ENCODE peak calls at places on chromosome 10, in six cellular contexts. O is ovary; Z is stimulated activated CD4-positive, alpha-beta T cell treated with anti-CD3 and anti-CD28 coated beads, TNF-alpha, amount 100 ng/mL, for 1 hour; R is naive thymus-derived CD8-positive, alpha-beta T cell; S is RPMI7951; L is activated CD8-positive, alpha-beta memory T cell treated with anti-CD3 and anti-CD28 coated beads for 1 hour. K is an unnamed sample.

GRCh38 chr10:4656576-4657194 is 169.3 kb upstream of the AKR1E2 start:
- DNase-seq in O (peak), Z (peak), R (peak), S (peak), L (peak), K (no peak)

GRCh38 chr10:25701651-25702050 is 232.4 kb upstream of the MYO3A start:
- DNase-seq in O (no peak), Z (no peak), R (no peak), S (peak), L (no peak), K (no peak)

GRCh38 chr10:122164815-122165491 is 106.1 kb upstream of the BTBD16 start:
- DNase-seq in O (no peak), Z (no peak), R (no peak), S (no peak), L (no peak), K (no peak)

GRCh38 chr10:86798636-86799035 is 42.2 kb downstream of the BMPR1A start:
- DNase-seq in O (no peak), Z (no peak), R (no peak), S (peak), L (no peak), K (no peak)

GRCh38 chr10:127492607-127493250 is 56.4 kb upstream of the NPS start:
- DNase-seq in O (no peak), Z (no peak), R (no peak), S (peak), L (no peak), K (no peak)

GRCh38 chr10:58700576-58700975 is 187.9 kb downstream of the BICC1 start:
- DNase-seq in O (no peak), Z (no peak), R (no peak), S (peak), L (no peak), K (no peak)

GRCh38 chr10:70617798-70618568 is 15.4 kb upstream of the PRF1 start:
- DNase-seq in O (no peak), Z (no peak), R (no peak), S (peak), L (no peak), K (no peak)

GRCh38 chr10:94496646-94497045 is 48.9 kb upstream of the HELLS start:
- DNase-seq in O (no peak), Z (no peak), R (no peak), S (no peak), L (no peak), K (no peak)

GRCh38 chr10:15405319-15405718 is 34.2 kb upstream of the FAM171A1 start:
- DNase-seq in O (no peak), Z (no peak), R (no peak), S (no peak), L (no peak), K (no peak)

GRCh38 chr10:36182059-36182654 is 540.1 kb upstream of the FZD8 start:
- DNase-seq in O (no peak), Z (no peak), R (no peak), S (peak), L (no peak), K (no peak)

GRCh38 chr10:97080051-97080776 is 105.5 kb downstream of the SLIT1 start:
- DNase-seq in O (no peak), Z (no peak), R (no peak), S (no peak), L (no peak), K (no peak)